ENCODE peak calls at places on chromosomes 5 and 9, in six cellular contexts. Y, F, E, J, A and L are unnamed samples.

GRCh38 chr9:98927724-98928123 is 16.0 kb upstream of the COL15A1 start:
- DNase-seq in Y (peak), F (no peak), E (no peak), J (no peak), A (no peak), L (peak)

GRCh38 chr9:119884411-119884810 is 515.2 kb upstream of the BRINP1 start:
- DNase-seq in Y (no peak), F (no peak), E (no peak), J (peak), A (no peak), L (no peak)

GRCh38 chr5:180090769-180091546 is 19.4 kb upstream of the RNF130 start:
- DNase-seq in Y (no peak), F (no peak), E (no peak), J (peak), A (peak), L (peak)

GRCh38 chr5:179054036-179054785 is 6.0 kb upstream of the ZNF354C start:
- DNase-seq in Y (no peak), F (no peak), E (no peak), J (no peak), A (no peak), L (no peak)

GRCh38 chr5:172524573-172525021 is 70.3 kb upstream of the SH3PXD2B start:
- DNase-seq in Y (no peak), F (no peak), E (no peak), J (no peak), A (no peak), L (peak)

GRCh38 chr5:155726267-155726666 is 600.7 kb upstream of the SGCD start:
- DNase-seq in Y (peak), F (no peak), E (no peak), J (peak), A (no peak), L (peak)

GRCh38 chr5:102385365-102385764 is 89.3 kb upstream of the SLCO4C1 start:
- DNase-seq in Y (no peak), F (no peak), E (no peak), J (no peak), A (no peak), L (no peak)

GRCh38 chr9:73577867-73578266 is 426.2 kb downstream of the ANXA1 start:
- DNase-seq in Y (no peak), F (peak), E (no peak), J (peak), A (no peak), L (no peak)

GRCh38 chr9:12784461-12785250 is 9.8 kb downstream of the LURAP1L start:
- DNase-seq in Y (no peak), F (peak), E (peak), J (peak), A (peak), L (no peak)

GRCh38 chr5:52787600-52788504 is at the start of the genes ITGA1 and PELO:
- DNase-seq in Y (peak), F (peak), E (peak), J (peak), A (peak), L (peak)

GRCh38 chr5:52786937-52787599 is 648 bp upstream of the ITGA1 start:
- DNase-seq in Y (no peak), F (peak), E (peak), J (no peak), A (peak), L (peak)

GRCh38 chr9:136648746-136649145 is 14.0 kb upstream of the EGFL7 start:
- DNase-seq in Y (no peak), F (no peak), E (peak), J (no peak), A (no peak), L (no peak)

GRCh38 chr5:168327019-168327421 is 35.6 kb downstream of the WWC1 start:
- DNase-seq in Y (no peak), F (no peak), E (no peak), J (peak), A (no peak), L (no peak)

GRCh38 chr9:103789686-103790085 is 304.4 kb upstream of the SMC2 start:
- DNase-seq in Y (no peak), F (peak), E (no peak), J (no peak), A (no peak), L (no peak)

GRCh38 chr5:118033686-118034338 is 954.5 kb downstream of the DTWD2 start:
- DNase-seq in Y (no peak), F (no peak), E (peak), J (no peak), A (no peak), L (no peak)

GRCh38 chr9:96014078-96014477 is 138.6 kb downstream of the ERCC6L2 start:
- DNase-seq in Y (no peak), F (no peak), E (no peak), J (no peak), A (no peak), L (no peak)

GRCh38 chr9:91117959-91118651 is 243.6 kb downstream of the AUH start:
- DNase-seq in Y (peak), F (no peak), E (peak), J (peak), A (no peak), L (peak)

GRCh38 chr9:116942593-116943061 is 255.5 kb downstream of the TRIM32 start:
- DNase-seq in Y (no peak), F (no peak), E (no peak), J (no peak), A (no peak), L (no peak)

GRCh38 chr9:16825364-16825763 is 45.1 kb downstream of the BNC2 start:
- DNase-seq in Y (no peak), F (no peak), E (no peak), J (peak), A (no peak), L (no peak)

GRCh38 chr5:13553896-13554295 is 390.6 kb downstream of the DNAH5 start:
- DNase-seq in Y (no peak), F (peak), E (no peak), J (peak), A (no peak), L (peak)

GRCh38 chr9:132641216-132641615 is 28.6 kb downstream of the DDX31 start:
- DNase-seq in Y (no peak), F (no peak), E (no peak), J (no peak), A (no peak), L (no peak)

GRCh38 chr5:378976-379742 is 57.6 kb downstream of the AHRR start:
- DNase-seq in Y (no peak), F (no peak), E (no peak), J (peak), A (no peak), L (peak)

GRCh38 chr5:43428034-43428712 is 16.0 kb upstream of the CCL28 start:
- DNase-seq in Y (no peak), F (no peak), E (no peak), J (peak), A (no peak), L (no peak)

GRCh38 chr5:123997354-123998215 is 485.6 kb downstream of the CSNK1G3 start:
- DNase-seq in Y (no peak), F (peak), E (no peak), J (peak), A (no peak), L (no peak)

GRCh38 chr9:129336601-129337286 is 158.7 kb upstream of the IER5L start:
- DNase-seq in Y (peak), F (no peak), E (peak), J (peak), A (no peak), L (peak)

GRCh38 chr5:2867373-2867933 is 116.0 kb upstream of the IRX2 start:
- DNase-seq in Y (no peak), F (no peak), E (no peak), J (no peak), A (no peak), L (no peak)

GRCh38 chr5:179193746-179194145 is 133.6 kb downstream of the ZNF354C start:
- DNase-seq in Y (no peak), F (no peak), E (peak), J (no peak), A (no peak), L (no peak)

GRCh38 chr9:94086468-94086867 is 2.2 kb downstream of the PTPDC1 start:
- DNase-seq in Y (no peak), F (peak), E (no peak), J (peak), A (peak), L (no peak)

GRCh38 chr5:146395233-146395632 is 51.9 kb upstream of the TCERG1 start:
- DNase-seq in Y (no peak), F (no peak), E (no peak), J (no peak), A (no peak), L (no peak)

GRCh38 chr5:45609661-45610060 is 86.5 kb downstream of the HCN1 start:
- DNase-seq in Y (no peak), F (no peak), E (no peak), J (no peak), A (no peak), L (no peak)

GRCh38 chr9:134187110-134187531 is 22.8 kb upstream of the RNU6ATAC start:
- DNase-seq in Y (peak), F (no peak), E (peak), J (no peak), A (no peak), L (no peak)
- H3K27ac ChIP-seq in Y (peak), F (peak), E (no peak), J (no peak), A (no peak), L (no peak)

GRCh38 chr9:88531920-88532319 is 3.1 kb upstream of the NXNL2 start:
- DNase-seq in Y (no peak), F (no peak), E (no peak), J (no peak), A (no peak), L (peak)
- H3K27ac ChIP-seq in Y (no peak), F (no peak), E (no peak), J (no peak), A (no peak), L (no peak)

GRCh38 chr9:72476100-72476499 is 45.3 kb upstream of the TMC1 start:
- DNase-seq in Y (no peak), F (no peak), E (no peak), J (no peak), A (no peak), L (no peak)
- H3K27ac ChIP-seq in Y (no peak), F (no peak), E (no peak), J (no peak), A (no peak), L (no peak)

GRCh38 chr9:14945351-14945750 is 35.1 kb upstream of the FREM1 start:
- DNase-seq in Y (no peak), F (no peak), E (no peak), J (no peak), A (no peak), L (no peak)

GRCh38 chr9:14941487-14941886 is 31.3 kb upstream of the FREM1 start:
- DNase-seq in Y (no peak), F (no peak), E (no peak), J (no peak), A (no peak), L (no peak)

GRCh38 chr9:14939378-14939777 is 29.1 kb upstream of the FREM1 start:
- DNase-seq in Y (no peak), F (no peak), E (no peak), J (no peak), A (no peak), L (no peak)

GRCh38 chr9:14942037-14942436 is 31.8 kb upstream of the FREM1 start:
- DNase-seq in Y (no peak), F (no peak), E (no peak), J (no peak), A (no peak), L (no peak)
- H3K27ac ChIP-seq in Y (no peak), F (no peak), E (no peak), J (no peak), A (no peak), L (no peak)

DNA sequence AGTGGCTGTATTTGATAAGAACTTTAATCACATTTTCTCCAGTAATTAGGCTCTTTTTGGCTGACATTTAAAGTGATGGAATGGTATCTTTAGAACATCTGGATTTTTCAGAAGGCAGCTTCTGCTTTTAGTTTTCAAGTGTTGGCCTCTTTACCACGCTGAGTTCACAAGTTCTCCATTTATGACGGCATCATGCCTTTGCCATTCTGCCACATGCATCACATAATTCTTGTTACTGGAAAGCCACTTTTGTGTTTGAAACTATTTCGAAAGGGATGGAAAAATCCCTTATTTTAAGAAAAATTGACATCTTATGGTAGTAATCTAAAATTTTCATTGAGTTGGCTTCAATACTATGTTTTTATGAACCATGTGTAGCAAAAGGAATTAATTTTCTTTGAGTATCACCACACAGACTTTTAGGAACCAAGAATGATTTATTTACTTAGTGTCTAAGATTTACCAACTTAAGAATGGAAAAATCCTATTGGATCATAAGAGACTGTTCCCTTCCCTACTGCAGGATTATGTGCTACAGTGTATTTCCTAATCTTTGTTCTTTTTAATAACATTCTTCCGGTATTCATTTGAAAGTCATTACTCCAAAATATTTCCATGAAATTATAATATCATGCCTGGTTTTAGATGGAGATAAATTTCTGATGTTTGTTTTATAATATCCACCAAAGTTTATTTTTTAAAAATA is 344.2 kb downstream of the ADGRV1 start:
- DNase-seq in Y (no peak), F (no peak), E (no peak), J (no peak), A (no peak), L (no peak)
- H3K27ac ChIP-seq in Y (no peak), F (no peak), E (no peak), J (no peak), A (no peak), L (no peak)